ENCODE peak calls at places on chromosome 3, in four cellular contexts. One of them, this sample, is unnamed.

GRCh38 chr3:194518652-194519051 is 31.9 kb upstream of the ATP13A3 start:
- DNase-seq in HepG2: no peak
- DNase-seq in HCT116: no peak
- DNase-seq in K562: no peak
- DNase-seq in this sample: no peak

GRCh38 chr3:186386883-186387560 is 25.0 kb upstream of the DGKG start:
- DNase-seq in HepG2: no peak
- DNase-seq in HCT116: no peak
- DNase-seq in K562: no peak
- DNase-seq in this sample: no peak

GRCh38 chr3:72265661-72266370 is 480.9 kb upstream of the PROK2 start:
- DNase-seq in HepG2: no peak
- DNase-seq in HCT116: no peak
- DNase-seq in K562: no peak
- DNase-seq in this sample: no peak

GRCh38 chr3:196193738-196194541 is 17.3 kb downstream of the ZDHHC19 start:
- DNase-seq in HepG2: no peak
- DNase-seq in HCT116: no peak
- DNase-seq in K562: no peak
- DNase-seq in this sample: no peak

GRCh38 chr3:7876741-7877297 is 624.8 kb upstream of the LMCD1 start:
- DNase-seq in HepG2: no peak
- DNase-seq in HCT116: peak
- DNase-seq in K562: no peak
- DNase-seq in this sample: no peak

GRCh38 chr3:46372492-46373359 is 2.0 kb downstream of the CCR5 start:
- DNase-seq in HepG2: no peak
- DNase-seq in HCT116: no peak
- DNase-seq in K562: no peak
- DNase-seq in this sample: no peak

GRCh38 chr3:132595036-132595435 is 2.0 kb upstream of the ACKR4 start:
- DNase-seq in HepG2: no peak
- DNase-seq in HCT116: no peak
- DNase-seq in K562: no peak
- DNase-seq in this sample: no peak

GRCh38 chr3:112004187-112004586 is 5.5 kb downstream of the TAGLN3 start:
- DNase-seq in HepG2: no peak
- DNase-seq in HCT116: no peak
- DNase-seq in K562: no peak
- DNase-seq in this sample: no peak

GRCh38 chr3:127746400-127747057 is 73.8 kb downstream of the ABTB1 start:
- DNase-seq in HepG2: no peak
- DNase-seq in HCT116: no peak
- DNase-seq in K562: peak
- DNase-seq in this sample: no peak

GRCh38 chr3:149245738-149246451 is 24.3 kb upstream of the CP start:
- DNase-seq in HepG2: peak
- DNase-seq in HCT116: no peak
- DNase-seq in K562: no peak
- DNase-seq in this sample: no peak

GRCh38 chr3:89179355-89179997 is 72.1 kb downstream of the EPHA3 start:
- DNase-seq in HepG2: no peak
- DNase-seq in HCT116: no peak
- DNase-seq in K562: no peak
- DNase-seq in this sample: no peak

GRCh38 chr3:76768912-76769311 is 271.0 kb upstream of the ROBO2 start:
- DNase-seq in HepG2: no peak
- DNase-seq in HCT116: no peak
- DNase-seq in K562: no peak
- DNase-seq in this sample: no peak

GRCh38 chr3:63814300-63814699 is 4.8 kb upstream of the C3orf49 start:
- DNase-seq in HepG2: peak
- DNase-seq in HCT116: no peak
- DNase-seq in K562: no peak
- DNase-seq in this sample: no peak

GRCh38 chr3:128294999-128295468 is 141.8 kb downstream of the EEFSEC start:
- DNase-seq in HepG2: no peak
- DNase-seq in HCT116: no peak
- DNase-seq in K562: no peak
- DNase-seq in this sample: no peak

GRCh38 chr3:36992806-36993325 is at the start of gene EPM2AIP1:
- DNase-seq in HepG2: no peak
- DNase-seq in HCT116: no peak
- DNase-seq in K562: no peak
- DNase-seq in this sample: no peak
- TF ChIP-seq REST in HepG2: peak
- TF ChIP-seq REST in HCT116: no peak
- TF ChIP-seq REST in K562: peak
- TF ChIP-seq REST in this sample: no peak

GRCh38 chr3:169327969-169328368 is 335.5 kb downstream of the MECOM start:
- DNase-seq in HepG2: peak
- DNase-seq in HCT116: no peak
- DNase-seq in K562: no peak
- DNase-seq in this sample: no peak
- TF ChIP-seq TCF7L2 in HepG2: no peak
- TF ChIP-seq TCF7L2 in HCT116: no peak
- TF ChIP-seq TCF7L2 in K562: no peak
- TF ChIP-seq TCF7L2 in this sample: no peak

GRCh38 chr3:50155491-50155878 is 361 bp downstream of the SEMA3F start:
- DNase-seq in HepG2: no peak
- DNase-seq in HCT116: no peak
- DNase-seq in K562: no peak
- DNase-seq in this sample: no peak
- TF ChIP-seq REST in HepG2: no peak
- TF ChIP-seq REST in HCT116: no peak
- TF ChIP-seq REST in K562: no peak
- TF ChIP-seq REST in this sample: no peak

DNA sequence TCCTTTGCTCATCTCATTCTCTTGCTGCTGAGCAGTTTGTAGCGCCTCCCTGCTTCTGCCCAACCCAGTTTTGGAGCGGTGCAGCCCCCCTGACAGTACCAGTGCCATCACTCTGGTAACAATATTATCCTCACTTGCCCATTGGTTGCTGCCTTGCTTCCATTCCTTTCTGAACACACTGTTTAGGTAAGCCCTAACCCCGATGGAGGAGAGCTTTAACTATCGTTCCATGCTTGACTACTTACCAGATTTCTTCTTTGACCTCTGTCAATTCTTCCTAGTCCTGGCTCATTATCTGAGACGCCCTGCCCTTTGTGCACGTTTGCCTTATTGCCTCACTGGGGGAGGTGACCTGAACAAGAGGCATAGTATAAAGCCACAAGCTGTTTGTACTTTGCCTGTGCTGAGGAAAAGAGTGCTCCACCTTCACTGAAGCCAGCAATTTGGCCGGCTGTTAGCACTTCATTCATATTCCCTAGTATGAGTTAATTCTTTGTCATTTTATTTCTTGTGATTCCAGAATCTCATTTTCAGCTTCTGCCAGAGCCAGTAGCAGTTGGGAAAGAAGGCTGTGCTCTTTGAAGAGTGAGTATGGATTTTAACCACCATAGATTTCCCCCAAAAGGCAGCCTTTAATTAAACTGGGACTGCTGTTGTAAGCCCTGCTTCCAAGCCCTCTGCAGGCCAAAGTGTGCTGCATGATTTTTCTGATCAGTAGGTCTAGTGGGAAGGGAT is 11.9 kb downstream of the ABHD6 start:
- DNase-seq in HepG2: peak
- DNase-seq in HCT116: no peak
- DNase-seq in K562: no peak
- DNase-seq in this sample: no peak
- TF ChIP-seq TCF7L2 in HepG2: no peak
- TF ChIP-seq TCF7L2 in HCT116: no peak
- TF ChIP-seq TCF7L2 in K562: no peak
- TF ChIP-seq TCF7L2 in this sample: no peak

This sample was measured in Panc1.